ENCODE peak calls at places on chromosomes 6 and 20, in five cellular contexts. K, O, Y, V and J are unnamed samples.

GRCh38 chr20:23241416-23241815 is 109.2 kb upstream of the NXT1 start:
- DNase-seq in Y (no peak), V (no peak), K (no peak), O (no peak), J (no peak)

GRCh38 chr6:113595921-113596376 is 261.2 kb upstream of the MARCKS start:
- DNase-seq in Y (no peak), O (peak; percentile 95), K (no peak), V (peak; percentile 50), J (no peak)

GRCh38 chr6:96391776-96392175 is 129.8 kb upstream of the UFL1 start:
- DNase-seq in V (no peak), K (peak; percentile 10), O (no peak), Y (no peak), J (no peak)

GRCh38 chr20:2767768-2768631 is 32.4 kb downstream of the CPXM1 start:
- DNase-seq in V (peak; percentile 24), O (peak; percentile 12), K (no peak), Y (no peak), J (peak; percentile 54)

GRCh38 chr6:113433506-113433991 is 423.6 kb upstream of the MARCKS start:
- DNase-seq in K (no peak), O (peak; percentile 92), Y (no peak), V (peak; percentile 83), J (no peak)

GRCh38 chr6:116027821-116028220 is 32.9 kb downstream of the FRK start:
- DNase-seq in V (no peak), O (no peak), K (no peak), Y (no peak), J (no peak)

GRCh38 chr20:1748777-1749176 is 91.2 kb upstream of the SIRPG start:
- DNase-seq in V (no peak), O (no peak), Y (no peak), K (no peak), J (no peak)

GRCh38 chr20:42595625-42596024 is 594.1 kb downstream of the PTPRT start:
- DNase-seq in Y (no peak), V (no peak), O (no peak), K (no peak), J (no peak)

GRCh38 chr6:14655201-14655988 is 537.8 kb downstream of the CD83 start:
- DNase-seq in Y (no peak), V (no peak), O (peak; percentile 53), K (peak; percentile 69), J (no peak)

GRCh38 chr6:126574301-126574700 is 234.4 kb downstream of the CENPW start:
- DNase-seq in Y (no peak), K (no peak), O (no peak), V (no peak), J (no peak)

GRCh38 chr6:155580904-155581303 is 125.3 kb upstream of the NOX3 start:
- DNase-seq in O (no peak), Y (no peak), V (no peak), K (no peak), J (no peak)

GRCh38 chr6:164612731-164613130 is 696.7 kb downstream of the C6orf118 start:
- DNase-seq in V (no peak), O (no peak), K (no peak), Y (no peak), J (no peak)

GRCh38 chr6:35469711-35470662 is 1.8 kb downstream of the RPL10A start:
- DNase-seq in K (no peak), Y (no peak), O (peak; percentile 34), V (no peak), J (peak; percentile 22)

GRCh38 chr20:44309763-44310663 is 989 bp downstream of the FITM2 start:
- DNase-seq in Y (no peak), V (peak; percentile 58), K (no peak), O (peak; percentile 84), J (peak; percentile 15)

GRCh38 chr6:138970856-138971425 is 17.1 kb downstream of the REPS1 start:
- DNase-seq in K (no peak), O (peak; percentile 87), V (peak; percentile 95), Y (peak; percentile 55), J (peak; percentile 85)

GRCh38 chr6:140345935-140346334 is 971.5 kb upstream of the CITED2 start:
- DNase-seq in Y (no peak), K (no peak), V (no peak), O (no peak), J (no peak)

GRCh38 chr20:35972445-35972844 is 4.1 kb downstream of the CNBD2 start:
- DNase-seq in Y (no peak), V (no peak), O (no peak), K (no peak), J (no peak)

GRCh38 chr20:38873050-38873581 is 53.1 kb upstream of the FAM83D start:
- DNase-seq in V (no peak), K (peak; percentile 91), Y (no peak), O (no peak), J (no peak)

GRCh38 chr20:63123326-63123725 is 92.6 kb downstream of the YTHDF1 start:
- DNase-seq in V (no peak), Y (no peak), K (no peak), O (no peak), J (no peak)

GRCh38 chr20:20850407-20850806 is 138.0 kb upstream of the RALGAPA2 start:
- DNase-seq in Y (no peak), O (no peak), V (no peak), K (no peak), J (no peak)

GRCh38 chr6:53119772-53120409 is 28.8 kb downstream of the GCM1 start:
- DNase-seq in Y (peak; percentile 13), V (peak; percentile 58), K (no peak), O (peak; percentile 65), J (no peak)

GRCh38 chr6:36113049-36113448 is 17.3 kb upstream of the MAPK13 start:
- DNase-seq in V (no peak), O (no peak), K (no peak), Y (no peak), J (no peak)

GRCh38 chr6:116482780-116483179 is 21.6 kb downstream of the CALHM6 start:
- DNase-seq in K (peak; percentile 29), Y (no peak), V (no peak), O (no peak), J (no peak)

GRCh38 chr6:166936079-166936787 is 20.1 kb downstream of the RNASET2 start:
- DNase-seq in Y (no peak), V (no peak), O (no peak), K (no peak), J (no peak)

GRCh38 chr6:4169028-4169789 is 33.8 kb upstream of the ECI2 start:
- DNase-seq in V (peak; percentile 42), O (peak; percentile 46), K (no peak), Y (no peak), J (no peak)

GRCh38 chr6:63275953-63276352 is 43.8 kb downstream of the LGSN start:
- DNase-seq in O (no peak), V (no peak), Y (no peak), K (no peak), J (no peak)

DNA sequence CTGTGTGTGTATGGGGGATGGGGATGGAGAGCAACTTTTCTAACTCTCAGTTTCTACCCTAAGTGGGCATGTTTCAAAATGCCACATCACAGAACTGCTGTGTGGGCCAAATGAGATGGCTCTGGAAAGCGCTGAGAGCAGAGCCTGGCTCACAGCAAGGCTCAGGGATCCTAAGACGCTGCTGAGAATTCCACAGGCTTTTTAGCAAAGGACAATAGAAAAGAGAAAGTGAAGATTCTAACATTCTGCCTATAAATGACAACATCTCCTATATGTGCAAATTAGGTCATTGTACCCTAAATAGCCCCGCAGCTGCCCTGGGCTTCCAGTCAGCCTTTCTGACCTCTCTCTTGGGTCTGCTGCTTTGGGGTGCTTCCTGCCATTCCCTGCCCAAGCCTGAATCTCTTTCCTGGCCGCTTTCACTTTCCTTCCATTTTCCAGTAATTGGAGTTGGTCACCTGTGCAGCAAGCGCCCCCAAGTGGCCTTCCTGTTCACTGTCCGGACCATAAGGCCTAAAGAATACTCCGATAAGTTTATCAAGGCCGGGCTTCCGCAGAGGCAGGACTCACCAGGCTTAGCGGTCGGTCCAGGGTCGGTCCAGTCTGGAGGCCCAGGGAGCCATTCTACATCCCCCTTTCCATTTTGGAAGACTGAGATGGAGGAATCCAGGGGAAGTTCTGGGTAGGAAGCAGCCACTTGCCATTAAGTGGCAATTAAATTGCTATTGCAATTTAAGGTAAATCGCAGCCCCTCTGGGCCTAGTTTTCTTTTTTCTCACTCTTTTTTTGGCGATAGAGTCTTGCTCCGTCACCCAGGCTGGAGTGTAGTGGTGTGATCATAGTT is 6.7 kb upstream of the DDR1 start:
- DNase-seq in O (peak; percentile 93), V (peak; percentile 90), Y (peak; percentile 77), K (peak; percentile 64), J (peak; percentile 92)
- H3K9ac ChIP-seq in O (no peak overlapping the region), V (peak overlapping the region; percentile 81), Y (peak overlapping the region; percentile 52), K (no peak overlapping the region), J (peak overlapping the region; percentile 64)

DNA sequence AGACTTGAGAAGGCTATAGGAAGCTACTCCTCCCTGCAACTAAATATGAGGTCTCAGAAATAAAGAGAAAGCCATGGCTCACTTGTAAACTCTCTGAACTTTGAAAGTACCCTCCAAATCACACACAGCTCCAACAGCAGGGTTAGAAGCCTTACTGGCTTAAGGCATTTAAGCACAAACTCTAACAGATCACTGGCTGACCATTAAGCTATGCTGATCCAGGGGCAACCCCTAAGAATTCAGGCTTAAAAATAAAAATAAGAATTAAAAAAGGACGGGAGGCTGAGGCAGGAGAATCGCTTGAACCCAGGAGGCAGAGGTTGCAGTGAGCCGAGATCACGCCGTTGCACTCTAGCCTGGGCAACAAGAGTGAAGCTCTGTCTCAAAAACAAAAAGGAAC is 21.8 kb downstream of the HLA-E start:
- DNase-seq in Y (no peak), V (no peak), K (no peak), O (no peak), J (no peak)
- H2AFZ ChIP-seq in Y (no peak overlapping the region), V (no peak overlapping the region), K (peak overlapping the region; percentile 63), O (no peak overlapping the region), J (peak overlapping the region; percentile 83)

DNA sequence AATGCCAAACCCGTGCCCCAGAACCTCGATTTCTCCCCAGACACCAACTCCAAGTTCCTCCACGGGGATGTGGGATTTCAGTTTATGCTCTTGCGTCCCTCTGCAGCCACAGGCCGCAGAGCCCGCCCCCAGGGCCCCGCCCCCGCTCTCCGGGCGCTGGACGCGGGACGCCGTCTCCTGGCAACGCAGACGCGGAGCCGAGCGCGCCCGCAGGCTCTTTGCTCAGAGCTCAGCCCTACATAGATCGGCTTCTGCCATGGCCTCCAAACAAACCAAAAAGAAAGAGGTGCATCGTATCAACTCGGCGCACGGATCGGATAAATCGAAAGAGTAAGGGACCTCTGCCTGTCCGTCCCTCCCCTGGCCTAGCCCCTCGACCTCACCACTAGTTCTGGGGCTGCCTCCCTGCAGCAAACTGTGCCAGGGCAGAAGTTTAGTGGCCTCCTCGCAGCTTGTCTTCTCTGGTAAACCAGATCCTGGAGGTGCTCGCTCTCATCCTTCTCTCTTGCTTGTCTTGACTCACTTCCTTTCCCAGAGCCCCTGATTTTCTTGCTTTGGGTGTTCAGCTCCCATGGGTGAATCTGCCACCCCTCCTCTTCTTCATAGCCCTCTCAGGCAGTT is at the start of gene ADGB:
- DNase-seq in Y (no peak), O (peak; percentile 51), V (peak; percentile 35), K (peak; percentile 40), J (peak; percentile 46)
- H3K4me3 ChIP-seq in Y (no peak within 1 kb of the TSS), O (peak within 1 kb of the TSS; percentile 51), V (peak within 1 kb of the TSS; percentile 45), K (peak within 1 kb of the TSS; percentile 55), J (no peak within 1 kb of the TSS)

GRCh38 chr20:50921055-50921454 is 10.2 kb downstream of the ADNP start:
- DNase-seq in Y (no peak), O (peak; percentile 43), V (no peak), K (no peak), J (no peak)

GRCh38 chr20:50916934-50917333 is 14.3 kb downstream of the ADNP start:
- DNase-seq in V (no peak), Y (no peak), O (no peak), K (no peak), J (no peak)

GRCh38 chr20:50918403-50918802 is 12.8 kb downstream of the ADNP start:
- DNase-seq in V (peak; percentile 75), O (peak; percentile 83), Y (no peak), K (no peak), J (no peak)

GRCh38 chr20:50921783-50922501 is 9.3 kb downstream of the ADNP start:
- DNase-seq in V (no peak), Y (no peak), K (no peak), O (no peak), J (no peak)

GRCh38 chr20:50919567-50919966 is 11.7 kb downstream of the ADNP start:
- DNase-seq in K (no peak), Y (no peak), O (peak; percentile 68), V (peak; percentile 84), J (no peak)
- H3K9ac ChIP-seq in K (no peak overlapping the region), Y (no peak overlapping the region), O (no peak overlapping the region), V (no peak overlapping the region), J (no peak overlapping the region)